ENCODE peak calls at places on chromosomes 1 and 21, in eight cellular contexts. One of them, this sample, is unnamed.

GRCh38 chr1:234466945-234467344 is 12.0 kb downstream of the TARBP1 start:
- DNase-seq in NCI-H1930: no peak
- DNase-seq in AG10803: no peak
- DNase-seq in CD4-positive, alpha-beta memory T cell: no peak
- DNase-seq in GM12865: no peak
- DNase-seq in heart left ventricle: no peak
- DNase-seq in stimulated activated CD8-positive, alpha-beta memory T cell treated with anti-CD3 and anti-CD28 coated beads, Interleukin-2, amount 100 ng/mL, for 1 hour: no peak
- DNase-seq in left cardiac atrium: no peak
- DNase-seq in this sample: no peak

GRCh38 chr1:57908471-57908870 is 484.6 kb upstream of the DAB1 start:
- DNase-seq in NCI-H1930: no peak
- DNase-seq in AG10803: no peak
- DNase-seq in CD4-positive, alpha-beta memory T cell: no peak
- DNase-seq in GM12865: no peak
- DNase-seq in heart left ventricle: no peak
- DNase-seq in stimulated activated CD8-positive, alpha-beta memory T cell treated with anti-CD3 and anti-CD28 coated beads, Interleukin-2, amount 100 ng/mL, for 1 hour: no peak
- DNase-seq in left cardiac atrium: no peak
- DNase-seq in this sample: no peak

GRCh38 chr21:42056996-42057689 is 14.0 kb upstream of the UMODL1 start:
- DNase-seq in NCI-H1930: no peak
- DNase-seq in AG10803: peak
- DNase-seq in CD4-positive, alpha-beta memory T cell: no peak
- DNase-seq in GM12865: no peak
- DNase-seq in heart left ventricle: no peak
- DNase-seq in stimulated activated CD8-positive, alpha-beta memory T cell treated with anti-CD3 and anti-CD28 coated beads, Interleukin-2, amount 100 ng/mL, for 1 hour: no peak
- DNase-seq in left cardiac atrium: peak
- DNase-seq in this sample: peak

GRCh38 chr1:31843506-31843905 is 27.7 kb upstream of the SPOCD1 start:
- DNase-seq in NCI-H1930: no peak
- DNase-seq in AG10803: peak
- DNase-seq in CD4-positive, alpha-beta memory T cell: no peak
- DNase-seq in GM12865: no peak
- DNase-seq in heart left ventricle: no peak
- DNase-seq in stimulated activated CD8-positive, alpha-beta memory T cell treated with anti-CD3 and anti-CD28 coated beads, Interleukin-2, amount 100 ng/mL, for 1 hour: no peak
- DNase-seq in left cardiac atrium: no peak
- DNase-seq in this sample: no peak

GRCh38 chr1:153364181-153364580 is 6.5 kb downstream of the S100A9 start:
- DNase-seq in NCI-H1930: no peak
- DNase-seq in AG10803: no peak
- DNase-seq in CD4-positive, alpha-beta memory T cell: no peak
- DNase-seq in GM12865: no peak
- DNase-seq in heart left ventricle: no peak
- DNase-seq in stimulated activated CD8-positive, alpha-beta memory T cell treated with anti-CD3 and anti-CD28 coated beads, Interleukin-2, amount 100 ng/mL, for 1 hour: no peak
- DNase-seq in left cardiac atrium: no peak
- DNase-seq in this sample: no peak

GRCh38 chr1:25837253-25837875 is 17.6 kb downstream of the MTFR1L start:
- DNase-seq in NCI-H1930: no peak
- DNase-seq in AG10803: no peak
- DNase-seq in CD4-positive, alpha-beta memory T cell: no peak
- DNase-seq in GM12865: no peak
- DNase-seq in heart left ventricle: no peak
- DNase-seq in stimulated activated CD8-positive, alpha-beta memory T cell treated with anti-CD3 and anti-CD28 coated beads, Interleukin-2, amount 100 ng/mL, for 1 hour: no peak
- DNase-seq in left cardiac atrium: no peak
- DNase-seq in this sample: no peak

GRCh38 chr1:3028531-3029282 is 7.4 kb downstream of the ACTRT2 start:
- DNase-seq in NCI-H1930: no peak
- DNase-seq in AG10803: no peak
- DNase-seq in CD4-positive, alpha-beta memory T cell: no peak
- DNase-seq in GM12865: no peak
- DNase-seq in heart left ventricle: no peak
- DNase-seq in stimulated activated CD8-positive, alpha-beta memory T cell treated with anti-CD3 and anti-CD28 coated beads, Interleukin-2, amount 100 ng/mL, for 1 hour: no peak
- DNase-seq in left cardiac atrium: no peak
- DNase-seq in this sample: peak

GRCh38 chr21:20507783-20508182 is 490.4 kb upstream of the NCAM2 start:
- DNase-seq in NCI-H1930: no peak
- DNase-seq in AG10803: no peak
- DNase-seq in CD4-positive, alpha-beta memory T cell: no peak
- DNase-seq in GM12865: no peak
- DNase-seq in heart left ventricle: no peak
- DNase-seq in stimulated activated CD8-positive, alpha-beta memory T cell treated with anti-CD3 and anti-CD28 coated beads, Interleukin-2, amount 100 ng/mL, for 1 hour: no peak
- DNase-seq in left cardiac atrium: no peak
- DNase-seq in this sample: no peak

GRCh38 chr21:35048183-35048601 is 910 bp downstream of the RUNX1 start:
- DNase-seq in NCI-H1930: no peak
- DNase-seq in AG10803: peak
- DNase-seq in CD4-positive, alpha-beta memory T cell: peak
- DNase-seq in GM12865: no peak
- DNase-seq in heart left ventricle: no peak
- DNase-seq in stimulated activated CD8-positive, alpha-beta memory T cell treated with anti-CD3 and anti-CD28 coated beads, Interleukin-2, amount 100 ng/mL, for 1 hour: no peak
- DNase-seq in left cardiac atrium: no peak
- DNase-seq in this sample: no peak

GRCh38 chr21:38985423-38986378 is 180.0 kb downstream of the ETS2 start:
- DNase-seq in NCI-H1930: no peak
- DNase-seq in AG10803: peak
- DNase-seq in CD4-positive, alpha-beta memory T cell: no peak
- DNase-seq in GM12865: peak
- DNase-seq in heart left ventricle: peak
- DNase-seq in stimulated activated CD8-positive, alpha-beta memory T cell treated with anti-CD3 and anti-CD28 coated beads, Interleukin-2, amount 100 ng/mL, for 1 hour: no peak
- DNase-seq in left cardiac atrium: peak
- DNase-seq in this sample: peak

GRCh38 chr21:42618713-42619112 is 34.7 kb upstream of the PDE9A start:
- DNase-seq in NCI-H1930: no peak
- DNase-seq in AG10803: no peak
- DNase-seq in CD4-positive, alpha-beta memory T cell: no peak
- DNase-seq in GM12865: no peak
- DNase-seq in heart left ventricle: no peak
- DNase-seq in stimulated activated CD8-positive, alpha-beta memory T cell treated with anti-CD3 and anti-CD28 coated beads, Interleukin-2, amount 100 ng/mL, for 1 hour: no peak
- DNase-seq in left cardiac atrium: no peak
- DNase-seq in this sample: peak

GRCh38 chr1:114458208-114458777 is 52.7 kb downstream of the TRIM33 start:
- DNase-seq in NCI-H1930: no peak
- DNase-seq in AG10803: peak
- DNase-seq in CD4-positive, alpha-beta memory T cell: no peak
- DNase-seq in GM12865: no peak
- DNase-seq in heart left ventricle: no peak
- DNase-seq in stimulated activated CD8-positive, alpha-beta memory T cell treated with anti-CD3 and anti-CD28 coated beads, Interleukin-2, amount 100 ng/mL, for 1 hour: no peak
- DNase-seq in left cardiac atrium: no peak
- DNase-seq in this sample: no peak

GRCh38 chr1:182962554-182963115 is 9.7 kb upstream of the SHCBP1L start:
- DNase-seq in NCI-H1930: peak
- DNase-seq in AG10803: peak
- DNase-seq in CD4-positive, alpha-beta memory T cell: no peak
- DNase-seq in GM12865: peak
- DNase-seq in heart left ventricle: peak
- DNase-seq in stimulated activated CD8-positive, alpha-beta memory T cell treated with anti-CD3 and anti-CD28 coated beads, Interleukin-2, amount 100 ng/mL, for 1 hour: no peak
- DNase-seq in left cardiac atrium: peak
- DNase-seq in this sample: peak

GRCh38 chr1:166470465-166470864 is 303.7 kb upstream of the FAM78B start:
- DNase-seq in NCI-H1930: no peak
- DNase-seq in AG10803: no peak
- DNase-seq in CD4-positive, alpha-beta memory T cell: no peak
- DNase-seq in GM12865: no peak
- DNase-seq in heart left ventricle: no peak
- DNase-seq in stimulated activated CD8-positive, alpha-beta memory T cell treated with anti-CD3 and anti-CD28 coated beads, Interleukin-2, amount 100 ng/mL, for 1 hour: no peak
- DNase-seq in left cardiac atrium: no peak
- DNase-seq in this sample: no peak

GRCh38 chr1:19925342-19926070 is 2.1 kb upstream of the PLA2G2E start:
- DNase-seq in NCI-H1930: no peak
- DNase-seq in AG10803: no peak
- DNase-seq in CD4-positive, alpha-beta memory T cell: no peak
- DNase-seq in GM12865: no peak
- DNase-seq in heart left ventricle: no peak
- DNase-seq in stimulated activated CD8-positive, alpha-beta memory T cell treated with anti-CD3 and anti-CD28 coated beads, Interleukin-2, amount 100 ng/mL, for 1 hour: no peak
- DNase-seq in left cardiac atrium: no peak
- DNase-seq in this sample: no peak

GRCh38 chr1:161792740-161793139 is 26.6 kb downstream of the ATF6 start:
- DNase-seq in NCI-H1930: peak
- DNase-seq in AG10803: peak
- DNase-seq in CD4-positive, alpha-beta memory T cell: no peak
- DNase-seq in GM12865: peak
- DNase-seq in heart left ventricle: no peak
- DNase-seq in stimulated activated CD8-positive, alpha-beta memory T cell treated with anti-CD3 and anti-CD28 coated beads, Interleukin-2, amount 100 ng/mL, for 1 hour: no peak
- DNase-seq in left cardiac atrium: no peak
- DNase-seq in this sample: no peak

GRCh38 chr1:50047916-50048694 is 24.4 kb upstream of the AGBL4 start:
- DNase-seq in NCI-H1930: no peak
- DNase-seq in AG10803: no peak
- DNase-seq in CD4-positive, alpha-beta memory T cell: no peak
- DNase-seq in GM12865: no peak
- DNase-seq in heart left ventricle: no peak
- DNase-seq in stimulated activated CD8-positive, alpha-beta memory T cell treated with anti-CD3 and anti-CD28 coated beads, Interleukin-2, amount 100 ng/mL, for 1 hour: no peak
- DNase-seq in left cardiac atrium: peak
- DNase-seq in this sample: no peak

This sample was measured in aorta.